ENCODE peak calls at places on chromosomes 16 and 17, in four cellular contexts. U is K562, B is GM12878, W is HepG2. J is an unnamed sample.
A peak's percentile ranks its signal among the peaks of the same experiment; 100 is the strongest.

GRCh38 chr17:57545836-57546305 is 199.2 kb downstream of the CCDC182 start:
- DNase-seq in W (no peak), B (no peak), U (no peak), J (no peak)

GRCh38 chr16:2817496-2818277 is 650 bp downstream of the PRSS21 start:
- DNase-seq in W (no peak), U (no peak), B (no peak), J (no peak)

GRCh38 chr17:12256380-12256995 is 235.8 kb downstream of the MAP2K4 start:
- DNase-seq in W (peak; percentile 35), B (peak; percentile 3), U (peak; percentile 43), J (no peak)

GRCh38 chr17:64178011-64178825 is 48.3 kb upstream of the ERN1 start:
- DNase-seq in U (no peak), B (no peak), W (peak; percentile 90), J (no peak)

GRCh38 chr16:81526935-81527334 is 82.3 kb downstream of the CMIP start:
- DNase-seq in B (no peak), W (no peak), U (peak; percentile 84), J (no peak)

GRCh38 chr16:27935076-27935475 is 128.4 kb downstream of the GSG1L start:
- DNase-seq in U (no peak), B (no peak), W (no peak), J (no peak)

GRCh38 chr17:17435323-17435722 is 41.5 kb upstream of the MED9 start:
- DNase-seq in U (no peak), W (peak; percentile 80), B (no peak), J (no peak)

GRCh38 chr17:75447951-75448856 is 8.2 kb upstream of the TMEM94 start:
- DNase-seq in B (no peak), W (peak; percentile 50), U (peak; percentile 92), J (no peak)

GRCh38 chr17:41919165-41919817 is 540 bp upstream of the ACLY start:
- DNase-seq in W (peak; percentile 65), B (peak; percentile 75), U (no peak), J (peak; percentile 82)

GRCh38 chr17:4897198-4897657 is 2.1 kb upstream of the C17orf107 start:
- DNase-seq in U (no peak), B (no peak), W (no peak), J (no peak)

DNA sequence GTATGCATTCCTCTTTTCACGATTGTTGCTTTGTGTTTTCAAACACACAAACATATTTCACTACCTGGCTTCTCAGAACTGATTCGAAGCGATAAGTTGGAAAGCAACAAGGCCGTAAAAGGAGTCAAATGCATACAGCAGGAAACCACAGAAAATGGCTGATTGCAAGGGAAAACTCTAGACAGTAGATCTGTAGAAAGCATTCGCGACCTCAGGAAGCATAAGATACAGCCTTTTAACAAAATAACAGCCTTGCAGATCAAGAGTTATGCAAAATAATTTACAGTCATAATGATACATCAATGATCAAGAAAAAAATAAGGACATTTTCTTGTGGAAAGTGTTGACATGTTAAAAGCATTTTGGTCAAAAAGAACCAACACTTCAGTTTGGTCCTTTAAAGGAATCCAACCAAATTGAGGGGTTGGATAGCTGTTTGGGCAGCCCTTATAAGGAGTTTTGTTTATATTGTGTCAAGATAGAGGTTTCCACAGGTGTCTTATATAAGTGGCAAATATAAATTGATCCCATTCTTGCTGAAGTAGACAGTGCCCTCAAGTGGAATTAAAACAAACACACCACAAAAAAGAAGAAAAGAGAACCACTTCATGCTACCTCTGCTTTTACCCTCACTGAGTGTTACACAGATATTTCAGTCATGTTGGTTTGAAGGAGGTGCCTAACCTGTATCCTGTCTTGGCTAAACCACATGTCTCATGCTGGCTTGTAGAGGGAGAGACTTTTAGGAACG is 5.5 kb downstream of the CYLD start:
- DNase-seq in U (no peak), B (peak; percentile 57), W (peak; percentile 46), J (no peak)
- H3K4me3 ChIP-seq in U (no peak overlapping the region), B (peak overlapping the region; percentile 62), W (no peak overlapping the region), J (no peak overlapping the region)

GRCh38 chr17:43664096-43664495 is 2.4 kb upstream of the MEOX1 start:
- DNase-seq in U (no peak), B (no peak), W (no peak), J (no peak)

GRCh38 chr17:43663383-43663782 is 1.7 kb upstream of the MEOX1 start:
- DNase-seq in U (no peak), B (no peak), W (no peak), J (no peak)

GRCh38 chr17:43665038-43665386 is 3.3 kb upstream of the MEOX1 start:
- DNase-seq in B (no peak), W (no peak), U (no peak), J (no peak)

GRCh38 chr17:43667506-43668438 is 6.0 kb upstream of the MEOX1 start:
- DNase-seq in B (no peak), W (peak; percentile 89), U (no peak), J (no peak)

DNA sequence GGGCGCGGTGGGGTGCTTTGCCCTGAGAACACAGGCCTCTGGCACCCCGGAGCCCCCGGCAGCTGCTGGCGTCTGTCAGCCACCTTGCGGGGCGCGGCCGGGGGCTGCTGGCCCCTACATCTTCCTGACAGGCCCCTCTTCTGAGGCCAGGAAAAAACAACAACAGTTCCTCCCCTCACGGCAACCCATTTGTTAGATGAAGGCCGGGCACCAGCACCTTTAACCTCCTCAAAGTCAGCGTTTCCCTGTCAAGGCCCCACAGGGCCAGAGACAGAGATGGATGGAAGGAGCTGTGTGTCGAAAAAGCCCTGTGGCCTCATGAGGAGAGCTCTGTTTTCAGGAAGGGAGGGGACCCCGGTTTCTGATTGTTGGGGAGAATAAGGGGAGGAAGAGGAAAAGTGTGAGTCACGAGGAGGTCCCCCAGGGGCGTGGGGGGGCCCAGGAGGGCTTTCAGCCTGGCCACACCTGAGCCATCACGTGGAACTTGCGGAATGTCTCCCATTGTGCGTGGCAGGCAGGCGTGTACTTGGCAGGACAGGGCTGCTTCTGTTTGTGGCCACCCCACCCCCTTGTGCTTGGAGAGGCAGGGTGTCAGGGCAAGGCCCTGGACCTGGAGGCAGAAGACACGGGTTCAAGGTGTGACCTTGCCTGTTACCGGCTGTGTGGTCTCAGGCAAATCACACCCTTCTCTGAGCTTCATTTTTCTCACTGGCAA is 3.8 kb upstream of the MEOX1 start:
- DNase-seq in B (no peak), W (peak; percentile 60), U (no peak), J (no peak)
- TF ChIP-seq RFX5 in B (no peak), W (no peak), U (no peak), J (no peak)

GRCh38 chr16:20268409-20268808 is 58.9 kb downstream of the GP2 start:
- DNase-seq in U (no peak), B (no peak), W (no peak), J (no peak)

DNA sequence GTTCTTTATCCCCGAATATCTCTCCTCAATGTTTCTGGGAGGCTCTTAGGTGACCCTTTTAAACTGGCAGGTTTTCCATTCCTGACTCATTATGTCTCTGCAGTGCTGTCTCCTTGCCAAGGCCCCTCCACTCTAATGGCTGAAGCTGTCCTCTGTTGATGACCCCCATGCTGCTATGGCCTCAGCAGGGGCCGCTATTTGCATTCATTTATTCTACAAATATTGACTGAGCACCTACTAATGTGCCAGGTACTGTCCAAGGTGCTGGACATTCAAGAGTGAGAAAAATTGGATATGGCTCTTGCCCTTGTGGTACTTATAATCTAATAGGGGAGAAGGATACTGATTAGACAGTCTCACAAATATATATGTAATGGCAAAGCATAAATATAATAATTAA is 55.4 kb downstream of the GP2 start:
- DNase-seq in W (no peak), B (no peak), U (no peak), J (no peak)
- TF ChIP-seq SP1 in W (no peak), B (no peak), U (no peak), J (no peak)

DNA sequence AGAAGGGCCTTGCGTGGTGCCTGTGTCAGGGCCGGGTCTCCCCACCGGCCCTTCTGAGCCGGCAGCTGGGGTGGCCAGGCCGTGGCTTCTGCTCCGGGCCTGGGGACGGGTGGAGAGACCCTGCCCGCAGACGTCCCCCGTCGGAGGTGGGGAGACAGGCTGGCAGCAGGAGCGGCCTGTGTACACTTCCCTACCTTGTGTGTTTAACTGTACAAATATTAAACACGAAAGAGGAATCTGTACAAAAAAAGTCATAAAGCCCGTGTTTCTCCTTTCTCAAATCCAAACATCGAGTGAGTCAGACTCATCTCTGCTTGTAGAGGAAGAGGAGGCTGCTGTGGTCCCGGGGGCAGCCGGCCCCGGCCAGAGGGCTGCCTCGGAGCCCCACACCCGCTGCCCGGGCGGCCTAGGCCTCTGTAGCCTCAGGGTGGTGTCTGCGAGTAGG is 2.0 kb downstream of the CACNA1H start:
- DNase-seq in W (peak; percentile 91), B (no peak), U (no peak), J (no peak)
- H3K4me3 ChIP-seq in W (peak overlapping the region; percentile 38), B (no peak overlapping the region), U (no peak overlapping the region), J (no peak overlapping the region)